ENCODE peak calls at places on chromosome 18, in six cellular contexts. W is BE2C, P is GM12864, K is GM06990, S is body of pancreas, H is right lobe of liver. A is an unnamed sample.

GRCh38 chr18:52544086-52544485 is 204.1 kb downstream of the DCC start:
- DNase-seq in S (no peak), K (no peak), H (no peak), W (no peak), P (no peak), A (no peak)

GRCh38 chr18:65415167-65415566 is 335.6 kb upstream of the CDH7 start:
- DNase-seq in S (no peak), K (no peak), P (no peak), H (no peak), W (no peak), A (no peak)

GRCh38 chr18:63883617-63884016 is 3.9 kb upstream of the SERPINB2 start:
- DNase-seq in K (no peak), W (no peak), P (no peak), S (no peak), H (no peak), A (no peak)

GRCh38 chr18:23033079-23033478 is 100.0 kb downstream of the RBBP8 start:
- DNase-seq in S (no peak), K (no peak), P (no peak), W (no peak), H (no peak), A (no peak)

GRCh38 chr18:159037-159652 is 788 bp downstream of the USP14 start:
- DNase-seq in H (no peak), S (no peak), K (no peak), P (no peak), W (no peak), A (no peak)

GRCh38 chr18:55137602-55138001 is 178.3 kb upstream of the CCDC68 start:
- DNase-seq in S (no peak), H (no peak), K (no peak), W (no peak), P (no peak), A (no peak)

GRCh38 chr18:70490008-70490933 is 201.4 kb downstream of the SOCS6 start:
- DNase-seq in S (peak; percentile 50), P (peak; percentile 7), H (no peak), K (no peak), W (peak; percentile 40), A (no peak)

GRCh38 chr18:49277395-49278036 is 182.9 kb downstream of the DYM start:
- DNase-seq in W (no peak), P (no peak), H (no peak), K (no peak), S (no peak), A (no peak)

GRCh38 chr18:13890962-13891361 is 24.4 kb downstream of the MC2R start:
- DNase-seq in K (no peak), H (no peak), P (no peak), S (no peak), W (no peak), A (no peak)

GRCh38 chr18:33664528-33664927 is 86.5 kb downstream of the ASXL3 start:
- DNase-seq in H (no peak), W (no peak), P (no peak), K (no peak), S (no peak), A (no peak)
- H3K4me3 ChIP-seq in H (no peak overlapping the region), W (no peak overlapping the region), P (no peak overlapping the region), K (no peak overlapping the region), S (no peak overlapping the region), A (no peak overlapping the region)

DNA sequence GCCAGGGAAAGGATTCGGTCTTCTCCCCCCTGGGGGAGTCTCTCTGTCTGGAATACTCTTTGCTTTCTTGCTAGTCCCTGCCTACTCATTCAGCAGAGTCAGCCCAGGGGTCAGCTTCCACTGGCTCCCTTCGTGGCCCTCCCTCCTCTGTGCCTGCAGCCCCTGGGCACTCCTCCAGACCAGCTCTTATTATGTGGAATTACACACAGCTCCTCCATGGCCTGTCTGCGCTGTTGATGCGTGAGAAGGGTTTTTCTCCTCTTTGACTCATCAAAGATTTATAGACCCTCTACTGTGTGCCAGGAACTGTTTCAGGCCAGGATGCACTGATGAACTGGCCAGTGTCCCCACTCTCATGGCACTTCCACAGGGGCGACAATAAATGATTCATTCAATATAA is 44.4 kb downstream of the ST8SIA5 start:
- DNase-seq in W (no peak), S (no peak), H (no peak), P (no peak), K (no peak), A (no peak)
- H3K4me3 ChIP-seq in W (no peak overlapping the region), S (no peak overlapping the region), H (no peak overlapping the region), P (no peak overlapping the region), K (no peak overlapping the region), A (no peak overlapping the region)

GRCh38 chr18:59547691-59548182 is 149.5 kb downstream of the CCBE1 start:
- DNase-seq in W (no peak), P (no peak), H (no peak), S (peak; percentile 12), K (no peak), A (no peak)
- H3K4me3 ChIP-seq in W (no peak overlapping the region), P (no peak overlapping the region), H (no peak overlapping the region), S (no peak overlapping the region), K (no peak overlapping the region), A (no peak overlapping the region)

DNA sequence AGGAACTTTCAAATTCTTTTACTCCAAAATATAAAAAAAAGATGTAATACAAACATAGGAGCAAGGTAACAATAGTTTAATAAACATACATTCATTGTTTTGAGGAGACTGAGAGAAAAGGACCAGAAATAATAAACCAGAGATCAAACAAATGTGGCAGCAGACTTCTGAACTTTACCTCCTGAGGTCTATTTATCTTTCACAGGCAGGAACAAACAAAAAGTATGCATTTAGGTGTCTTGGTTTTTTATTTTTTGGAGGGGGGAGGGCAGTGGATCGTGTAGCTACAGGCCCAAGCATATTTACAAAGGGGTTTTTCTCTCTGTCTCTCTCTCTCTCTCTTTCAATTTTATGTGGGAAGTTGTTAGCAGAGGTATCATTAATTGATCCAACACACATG is 5.6 kb downstream of the PPP4R1 start:
- DNase-seq in P (no peak), K (no peak), W (no peak), S (no peak), H (no peak), A (no peak)
- H3K4me3 ChIP-seq in P (no peak overlapping the region), K (no peak overlapping the region), W (no peak overlapping the region), S (no peak overlapping the region), H (no peak overlapping the region), A (no peak overlapping the region)

DNA sequence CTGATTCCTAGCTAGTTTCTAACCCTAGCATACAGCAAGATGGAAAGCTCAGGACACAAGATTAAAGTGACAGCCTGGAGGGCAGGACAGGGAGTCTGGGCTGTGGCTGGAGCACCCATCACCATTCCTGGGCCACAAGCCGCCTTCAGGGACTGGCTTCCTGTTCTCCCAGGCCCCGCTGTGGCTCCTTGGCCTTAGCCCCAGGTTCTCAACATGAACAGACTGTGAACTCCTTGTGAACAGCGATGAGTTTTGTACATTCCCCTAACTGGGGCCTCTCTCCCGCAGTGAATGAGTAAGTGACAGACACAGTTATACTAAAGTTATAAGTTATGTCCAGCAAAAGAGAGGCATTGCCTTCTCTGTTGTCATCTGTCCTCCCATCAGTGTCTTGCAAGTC is 35.9 kb upstream of the SLC14A1 start:
- DNase-seq in S (no peak), W (no peak), H (no peak), K (no peak), P (no peak), A (no peak)
- H3K4me3 ChIP-seq in S (no peak overlapping the region), W (no peak overlapping the region), H (no peak overlapping the region), K (no peak overlapping the region), P (no peak overlapping the region), A (no peak overlapping the region)